ENCODE peak calls at places on chromosomes 16 and 17, in five cellular contexts. Q is IMR-90, N is OCI-LY7, Z is right atrium auricular region, G is fibroblast of lung. H is an unnamed sample.

GRCh38 chr17:18951941-18952842 is at the start of gene SLC5A10:
- DNase-seq in Q (no peak), N (no peak), Z (no peak), G (no peak), H (peak; percentile 32)

GRCh38 chr17:28521296-28522085 is 15.3 kb downstream of the FOXN1 start:
- DNase-seq in Q (no peak), N (no peak), Z (no peak), G (no peak), H (no peak)

GRCh38 chr16:86553356-86553755 is 1.7 kb downstream of the MTHFSD start:
- DNase-seq in Q (no peak), N (no peak), Z (no peak), G (no peak), H (no peak)

GRCh38 chr16:16080465-16081065 is 131.1 kb downstream of the ABCC1 start:
- DNase-seq in Q (no peak), N (no peak), Z (no peak), G (no peak), H (no peak)

GRCh38 chr16:51391798-51392511 is 240.9 kb upstream of the SALL1 start:
- DNase-seq in Q (no peak), N (no peak), Z (no peak), G (no peak), H (no peak)

GRCh38 chr16:22098538-22099255 is 6.4 kb downstream of the VWA3A start:
- DNase-seq in Q (peak; percentile 44), N (peak; percentile 76), Z (no peak), G (peak; percentile 34), H (peak; percentile 60)

GRCh38 chr17:59181481-59181880 is 25.9 kb downstream of the PRR11 start:
- DNase-seq in Q (no peak), N (no peak), Z (no peak), G (no peak), H (no peak)

GRCh38 chr17:39152134-39152884 is 872 bp upstream of the PLXDC1 start:
- DNase-seq in Q (no peak), N (no peak), Z (no peak), G (no peak), H (no peak)

GRCh38 chr16:85781156-85781555 is 18.2 kb downstream of the EMC8 start:
- DNase-seq in Q (no peak), N (no peak), Z (no peak), G (no peak), H (no peak)

GRCh38 chr17:13001991-13002615 is 15.7 kb downstream of the ELAC2 start:
- DNase-seq in Q (peak; percentile 10), N (no peak), Z (no peak), G (peak; percentile 25), H (no peak)

GRCh38 chr16:53121043-53121442 is 66.3 kb downstream of the CHD9 start:
- DNase-seq in Q (no peak), N (no peak), Z (no peak), G (no peak), H (no peak)

GRCh38 chr16:68711421-68712139 is 25.5 kb upstream of the CDH1 start:
- DNase-seq in Q (no peak), N (no peak), Z (no peak), G (no peak), H (no peak)

GRCh38 chr16:27330542-27330941 is 16.8 kb downstream of the IL4R start:
- DNase-seq in Q (peak; percentile 98), N (no peak), Z (peak; percentile 94), G (peak; percentile 94), H (no peak)

GRCh38 chr17:42937712-42938596 is 26.3 kb downstream of the AARSD1 start:
- DNase-seq in Q (peak; percentile 64), N (peak; percentile 78), Z (peak; percentile 59), G (peak; percentile 46), H (peak; percentile 59)

GRCh38 chr17:77330602-77331081 is 189.9 kb downstream of the SEC14L1 start:
- DNase-seq in Q (no peak), N (no peak), Z (peak; percentile 50), G (no peak), H (no peak)

GRCh38 chr17:76268015-76268749 is 3.0 kb downstream of the UBALD2 start:
- DNase-seq in Q (peak; percentile 45), N (peak; percentile 90), Z (peak; percentile 94), G (peak; percentile 70), H (no peak)

GRCh38 chr17:64368277-64368676 is 22.4 kb downstream of the PECAM1 start:
- DNase-seq in Q (no peak), N (no peak), Z (no peak), G (no peak), H (no peak)

GRCh38 chr17:70905796-70906195 is 736.5 kb downstream of the KCNJ2 start:
- DNase-seq in Q (peak; percentile 100), N (no peak), Z (peak; percentile 87), G (peak; percentile 100), H (peak; percentile 85)

GRCh38 chr17:42754782-42755181 is 6.2 kb upstream of the RAMP2 start:
- DNase-seq in Q (peak; percentile 41), N (no peak), Z (peak; percentile 90), G (peak; percentile 59), H (peak; percentile 70)

GRCh38 chr16:50338371-50339231 is 30.2 kb downstream of the BRD7 start:
- DNase-seq in Q (peak; percentile 43), N (no peak), Z (no peak), G (peak; percentile 41), H (no peak)

GRCh38 chr17:40315678-40316570 is 6.9 kb downstream of the RARA start:
- DNase-seq in Q (no peak), N (no peak), Z (no peak), G (no peak), H (no peak)

GRCh38 chr17:1022278-1023024 is 25.5 kb downstream of the TIMM22 start:
- DNase-seq in Q (no peak), N (no peak), Z (peak; percentile 69), G (no peak), H (no peak)

GRCh38 chr17:56203430-56203829 is 50.2 kb downstream of the ANKFN1 start:
- DNase-seq in Q (no peak), N (peak; percentile 67), Z (no peak), G (no peak), H (peak; percentile 28)

GRCh38 chr16:70725024-70725911 is 39.4 kb upstream of the MTSS2 start:
- DNase-seq in Q (no peak), N (no peak), Z (peak; percentile 85), G (no peak), H (no peak)

GRCh38 chr17:48591435-48592077 is 1.5 kb upstream of the HOXB3 start:
- DNase-seq in Q (peak; percentile 23), N (no peak), Z (no peak), G (no peak), H (no peak)
- H3K27ac ChIP-seq in Q (peak overlapping the region; percentile 99), N (no peak overlapping the region), Z (no peak overlapping the region), G (peak overlapping the region; percentile 98), H (no peak overlapping the region)

GRCh38 chr17:63293310-63293709 is 152.8 kb downstream of the CYB561 start:
- DNase-seq in Q (peak; percentile 72), N (no peak), Z (no peak), G (peak; percentile 90), H (peak; percentile 83)

GRCh38 chr17:63290784-63291183 is 155.3 kb downstream of the CYB561 start:
- DNase-seq in Q (no peak), N (no peak), Z (no peak), G (no peak), H (peak; percentile 52)

GRCh38 chr17:63291243-63291642 is 154.9 kb downstream of the CYB561 start:
- DNase-seq in Q (no peak), N (no peak), Z (no peak), G (peak; percentile 49), H (no peak)

GRCh38 chr17:63295839-63296590 is 150.1 kb downstream of the CYB561 start:
- DNase-seq in Q (no peak), N (peak; percentile 7), Z (no peak), G (no peak), H (no peak)

GRCh38 chr17:63295288-63295687 is 150.8 kb downstream of the CYB561 start:
- DNase-seq in Q (peak; percentile 43), N (no peak), Z (no peak), G (peak; percentile 83), H (no peak)
- H3K27ac ChIP-seq in Q (no peak overlapping the region), N (no peak overlapping the region), Z (no peak overlapping the region), G (no peak overlapping the region), H (no peak overlapping the region)

GRCh38 chr17:82291582-82292250 is 18.2 kb upstream of the CSNK1D start:
- DNase-seq in Q (no peak), N (no peak), Z (no peak), G (no peak), H (no peak)

GRCh38 chr17:82292251-82293154 is 19.0 kb upstream of the CSNK1D start:
- DNase-seq in Q (peak; percentile 98), N (peak; percentile 100), Z (peak; percentile 99), G (peak; percentile 98), H (peak; percentile 98)

GRCh38 chr17:82287849-82288601 is 14.5 kb upstream of the CSNK1D start:
- DNase-seq in Q (peak; percentile 74), N (no peak), Z (no peak), G (peak; percentile 67), H (peak; percentile 88)

GRCh38 chr17:82288602-82288927 is 15.1 kb upstream of the CSNK1D start:
- DNase-seq in Q (no peak), N (no peak), Z (no peak), G (no peak), H (no peak)

GRCh38 chr17:82289822-82290541 is 16.5 kb upstream of the CSNK1D start:
- DNase-seq in Q (no peak), N (no peak), Z (no peak), G (no peak), H (no peak)
- H3K27ac ChIP-seq in Q (no peak overlapping the region), N (no peak overlapping the region), Z (peak overlapping the region; percentile 10), G (no peak overlapping the region), H (no peak overlapping the region)

GRCh38 chr17:45346255-45347015 is 29.6 kb upstream of the MAP3K14 start:
- DNase-seq in Q (peak; percentile 8), N (no peak), Z (no peak), G (peak; percentile 49), H (no peak)
- H3K27ac ChIP-seq in Q (peak overlapping the region; percentile 82), N (no peak overlapping the region), Z (peak overlapping the region; percentile 48), G (peak overlapping the region; percentile 55), H (no peak overlapping the region)

GRCh38 chr16:11674001-11674817 is 6.0 kb downstream of the SNN start:
- DNase-seq in Q (no peak), N (no peak), Z (no peak), G (no peak), H (no peak)

GRCh38 chr16:11673091-11674000 is 5.1 kb downstream of the SNN start:
- DNase-seq in Q (no peak), N (no peak), Z (no peak), G (no peak), H (no peak)

GRCh38 chr16:11671676-11672075 is 3.4 kb downstream of the SNN start:
- DNase-seq in Q (no peak), N (no peak), Z (no peak), G (no peak), H (no peak)

GRCh38 chr16:11671271-11671670 is 3.0 kb downstream of the SNN start:
- DNase-seq in Q (no peak), N (no peak), Z (no peak), G (no peak), H (no peak)

GRCh38 chr16:11672206-11673090 is 4.2 kb downstream of the SNN start:
- DNase-seq in Q (no peak), N (peak; percentile 83), Z (no peak), G (no peak), H (no peak)
- H3K27ac ChIP-seq in Q (no peak overlapping the region), N (peak overlapping the region; percentile 58), Z (peak overlapping the region; percentile 91), G (no peak overlapping the region), H (no peak overlapping the region)

GRCh38 chr16:54431041-54431996 is 144.7 kb upstream of the IRX3 start:
- DNase-seq in Q (no peak), N (no peak), Z (no peak), G (peak; percentile 32), H (peak; percentile 12)
- H3K27ac ChIP-seq in Q (no peak overlapping the region), N (no peak overlapping the region), Z (no peak overlapping the region), G (peak overlapping the region; percentile 34), H (no peak overlapping the region)